ENCODE peak calls at places on chromosomes 4 and X, in four cellular contexts. I is stimulated activated CD8-positive, alpha-beta memory T cell treated with anti-CD3 and anti-CD28 coated beads, Interleukin-7, amount 100 ng/mL, for 24 hours; W is globus pallidus; U is stimulated activated CD4-positive, alpha-beta T cell treated with anti-CD3 and anti-CD28 coated beads, Interleukin-12 subunit alpha, Interleukin-12 subunit beta, amount 100 ng/mL, for 24 hours. O is an unnamed sample.
A peak's percentile ranks its signal among the peaks of the same experiment; 100 is the strongest.

GRCh38 chr4:2875556-2875955 is 31.9 kb downstream of the ADD1 start:
- DNase-seq in W (peak; percentile 86), I (no peak), U (no peak), O (no peak)

GRCh38 chr4:123606336-123606735 is 209.7 kb downstream of the SPRY1 start:
- DNase-seq in I (no peak), W (no peak), U (no peak), O (no peak)

GRCh38 chr4:48483006-48483776 is at the start of gene SLC10A4:
- DNase-seq in I (no peak), U (no peak), W (no peak), O (no peak)

GRCh38 chr4:59135248-59135802 is 2025.1 kb upstream of the IGFBP7 start:
- DNase-seq in W (no peak), I (no peak), U (no peak), O (no peak)

GRCh38 chr4:138311771-138312535 is 69.8 kb upstream of the SLC7A11 start:
- DNase-seq in U (no peak), W (no peak), I (no peak), O (no peak)

GRCh38 chr4:152640058-152640921 is 39.5 kb downstream of the TMEM154 start:
- DNase-seq in I (no peak), W (peak; percentile 20), U (no peak), O (peak; percentile 37)

GRCh38 chr4:172995161-172995560 is 173.4 kb upstream of the GALNT7 start:
- DNase-seq in W (no peak), I (no peak), U (no peak), O (no peak)

GRCh38 chr4:149897784-149898183 is 82.1 kb upstream of the IQCM start:
- DNase-seq in U (no peak), I (no peak), W (no peak), O (no peak)

GRCh38 chrX:31124536-31124935 is 52.7 kb upstream of the FTHL17 start:
- DNase-seq in U (no peak), I (no peak), W (no peak), O (no peak)

GRCh38 chrX:49039598-49040375 is 3.4 kb downstream of the TFE3 start:
- DNase-seq in I (no peak), W (peak; percentile 50), U (no peak), O (peak; percentile 75)

O was measured in PC-9.